ENCODE peak calls at places on chromosome 21, in ten cellular contexts. L is T-cell, R is T-helper 9 cell, S is naive B cell, J is brain microvascular endothelial cell, I is pancreas, D is B cell, F is hippocampal formation, E is skeletal muscle cell, U is AG08396. Z is an unnamed sample.

GRCh38 chr21:43343095-43343991 is 83.6 kb downstream of the SIK1 start:
- DNase-seq in J (no peak), D (no peak), S (no peak), E (no peak), I (peak; percentile 94), F (no peak), L (no peak), R (no peak), U (no peak), Z (no peak)

GRCh38 chr21:37562920-37563640 is 196.5 kb downstream of the DYRK1A start:
- DNase-seq in L (no peak), F (no peak), S (no peak), U (no peak), D (no peak), I (no peak), J (no peak), E (no peak), R (peak; percentile 9), Z (no peak)

GRCh38 chr21:39874759-39875158 is 7.5 kb downstream of the PCP4 start:
- DNase-seq in L (no peak), D (no peak), I (no peak), F (no peak), U (no peak), S (no peak), J (no peak), R (no peak), E (no peak), Z (no peak)

GRCh38 chr21:17436626-17437111 is 76.2 kb upstream of the CXADR start:
- DNase-seq in J (no peak), I (no peak), R (no peak), U (no peak), D (no peak), E (no peak), L (no peak), S (no peak), F (peak; percentile 20), Z (no peak)

GRCh38 chr21:44299085-44299457 is 782 bp upstream of the PFKL start:
- DNase-seq in R (no peak), U (no peak), E (no peak), J (no peak), D (no peak), F (no peak), L (no peak), I (no peak), S (no peak), Z (no peak)

GRCh38 chr21:29148535-29148934 is 18.1 kb downstream of the MAP3K7CL start:
- DNase-seq in L (no peak), F (no peak), J (no peak), I (no peak), E (no peak), U (peak; percentile 33), R (no peak), D (no peak), S (no peak), Z (peak; percentile 53)

GRCh38 chr21:20739421-20739820 is 258.8 kb upstream of the NCAM2 start:
- DNase-seq in I (no peak), E (no peak), D (no peak), L (no peak), R (no peak), U (no peak), F (no peak), S (no peak), J (no peak), Z (no peak)

GRCh38 chr21:45265721-45266517 is 21.8 kb downstream of the POFUT2 start:
- DNase-seq in I (peak; percentile 63), S (no peak), R (no peak), J (no peak), U (no peak), E (no peak), D (no peak), L (no peak), F (no peak), Z (peak; percentile 69)

GRCh38 chr21:36587388-36587787 is 107.5 kb upstream of the CLDN14 start:
- DNase-seq in F (no peak), J (peak; percentile 6), S (no peak), E (no peak), U (no peak), I (no peak), D (no peak), L (no peak), R (no peak), Z (peak; percentile 91)

GRCh38 chr21:38859852-38860251 is 54.1 kb downstream of the ETS2 start:
- DNase-seq in J (no peak), D (no peak), R (no peak), I (no peak), E (no peak), F (no peak), L (no peak), S (no peak), U (no peak), Z (no peak)

GRCh38 chr21:45598109-45598508 is 45.4 kb upstream of the PCBP3 start:
- DNase-seq in R (no peak), D (no peak), U (no peak), I (no peak), J (no peak), F (no peak), E (no peak), S (no peak), L (no peak), Z (peak; percentile 83)

GRCh38 chr21:18529253-18529652 is 125.7 kb upstream of the TMPRSS15 start:
- DNase-seq in F (no peak), U (no peak), E (peak; percentile 95), D (no peak), I (no peak), R (no peak), J (peak; percentile 96), L (no peak), S (no peak), Z (no peak)